ENCODE peak calls at places on chromosomes 11 and 22, in six cellular contexts. P is stomach, F is IMR-90, H is K562, U is heart left ventricle, T is adrenal gland. V is an unnamed sample.

GRCh38 chr11:7648264-7648663 is 25.0 kb downstream of the CYB5R2 start:
- DNase-seq in F (no peak), U (no peak), H (no peak), T (no peak), P (no peak), V (no peak)

GRCh38 chr22:21629262-21630149 is at the start of gene YDJC:
- DNase-seq in F (peak; percentile 88), U (peak; percentile 93), P (peak; percentile 96), T (peak; percentile 94), H (peak; percentile 100), V (peak; percentile 94)

GRCh38 chr11:78030429-78031325 is 7.6 kb upstream of the KCTD14 start:
- DNase-seq in T (peak; percentile 70), H (no peak), P (peak; percentile 89), F (peak; percentile 50), U (peak; percentile 64), V (peak; percentile 89)

GRCh38 chr11:12175694-12176241 is 65.4 kb downstream of the MICAL2 start:
- DNase-seq in T (no peak), U (no peak), F (peak; percentile 97), H (no peak), P (no peak), V (no peak)

GRCh38 chr11:120546312-120547205 is 35.0 kb downstream of the GRIK4 start:
- DNase-seq in P (peak; percentile 31), U (peak; percentile 67), H (no peak), T (peak; percentile 90), F (peak; percentile 98), V (peak; percentile 40)

GRCh38 chr11:10394229-10395100 is 60.6 kb upstream of the AMPD3 start:
- DNase-seq in F (peak; percentile 90), U (no peak), H (no peak), P (no peak), T (no peak), V (no peak)

GRCh38 chr11:89361738-89362137 is 129.4 kb downstream of the NOX4 start:
- DNase-seq in T (no peak), P (no peak), F (no peak), U (no peak), H (no peak), V (no peak)

GRCh38 chr11:107549253-107549953 is 16.1 kb downstream of the ALKBH8 start:
- DNase-seq in U (no peak), P (no peak), F (peak; percentile 51), T (no peak), H (peak; percentile 41), V (no peak)

GRCh38 chr22:30841264-30841663 is 127.3 kb downstream of the MORC2 start:
- DNase-seq in F (peak; percentile 46), P (no peak), U (no peak), T (no peak), H (no peak), V (no peak)

GRCh38 chr11:82474876-82475275 is 258.8 kb downstream of the FAM181B start:
- DNase-seq in P (no peak), T (no peak), F (no peak), U (no peak), H (no peak), V (no peak)

GRCh38 chr22:49561976-49562375 is 265.7 kb downstream of the BRD1 start:
- DNase-seq in F (no peak), H (no peak), P (peak; percentile 16), U (no peak), T (no peak), V (no peak)

DNA sequence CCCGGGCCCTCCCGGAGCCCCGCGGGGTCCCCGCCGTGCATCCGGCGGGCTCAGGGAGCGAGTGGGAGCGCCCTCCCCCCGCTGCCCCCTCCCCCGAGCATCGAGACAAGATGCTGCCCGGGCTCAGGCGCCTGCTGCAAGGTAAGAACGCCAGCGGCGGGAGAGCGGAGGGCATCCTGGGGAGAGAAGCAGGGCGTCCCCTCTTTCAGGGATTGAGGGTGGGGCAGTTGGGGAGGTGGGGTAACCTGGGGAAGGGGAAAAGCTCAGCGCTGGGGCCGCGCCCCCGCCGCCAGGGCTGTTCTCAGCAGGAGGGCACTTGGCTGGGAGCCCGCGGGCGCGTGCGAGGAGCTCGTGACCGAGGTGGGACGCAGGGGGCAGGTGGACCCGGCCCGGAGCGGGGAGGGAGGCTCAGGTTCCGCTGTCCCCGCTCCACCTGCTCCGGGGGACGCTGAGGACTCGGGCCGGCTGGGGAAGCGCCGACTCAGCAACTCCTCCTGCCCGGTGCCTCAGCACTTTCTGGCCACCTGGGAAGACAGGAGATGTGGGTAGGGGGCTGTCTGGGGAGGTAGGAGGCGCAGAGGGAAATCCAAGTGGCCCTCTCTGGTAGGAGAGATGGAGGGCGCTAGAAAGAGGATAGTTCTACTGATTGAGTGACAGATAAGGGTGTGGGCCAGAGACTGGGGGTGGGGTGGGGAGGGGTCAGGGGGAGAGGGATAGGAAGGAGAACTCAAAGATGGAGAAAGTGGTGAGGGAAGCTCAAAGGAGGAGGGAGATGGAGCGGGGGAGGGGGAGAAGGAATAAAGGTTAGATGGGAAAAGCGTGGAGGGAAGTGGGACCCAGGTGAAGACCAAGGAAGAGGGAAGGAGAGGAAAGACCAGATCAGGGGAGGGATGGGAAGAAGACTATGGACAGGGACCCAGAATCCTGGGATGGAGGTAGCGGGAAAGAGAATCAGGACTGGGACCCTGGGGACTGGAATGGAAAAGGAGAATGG is 725 bp downstream of the RTN4RL2 start:
- DNase-seq in U (no peak), P (no peak), H (no peak), F (no peak), T (no peak), V (peak; percentile 65)
- H3K27me3 ChIP-seq in U (peaks cover 21% of the 10 kb centered on the region), P (peaks cover 36% of the 10 kb centered on the region), H (no peaks in the 10 kb centered on the region), F (peaks cover 60% of the 10 kb centered on the region), T (peaks cover 26% of the 10 kb centered on the region), V (no peaks in the 10 kb centered on the region)

DNA sequence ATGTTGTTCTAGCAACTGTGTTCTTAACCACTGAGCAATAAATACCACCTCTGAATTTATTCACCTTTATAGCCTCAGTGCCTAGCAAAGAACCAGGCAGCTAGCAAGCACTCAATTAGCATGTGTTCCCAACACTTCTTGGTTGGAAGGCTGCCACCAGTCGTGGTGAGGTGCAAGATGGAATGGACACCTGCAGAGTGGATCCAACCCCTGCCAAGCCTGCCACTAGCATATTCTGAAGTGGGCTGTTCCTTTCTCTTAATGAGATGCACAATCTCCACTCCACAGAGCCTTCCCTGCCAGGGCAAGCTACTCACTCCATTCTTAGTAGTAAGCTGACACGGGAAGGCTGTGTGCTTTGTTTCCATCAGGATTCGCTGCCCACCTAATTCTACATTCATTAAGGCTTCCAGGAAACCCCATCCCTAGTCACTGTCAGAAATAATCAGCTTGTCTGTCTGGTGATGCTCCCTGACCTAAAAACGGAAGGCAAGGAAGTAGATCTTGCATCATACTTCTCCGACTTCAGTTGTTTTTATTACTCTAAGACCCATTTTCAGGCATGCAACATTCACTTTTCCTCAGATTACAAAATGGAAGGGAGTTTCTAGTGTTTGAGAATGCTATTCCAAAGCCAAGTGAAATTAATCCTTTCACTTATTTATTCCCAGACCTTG is 128.1 kb downstream of the TENM4 start:
- DNase-seq in H (no peak), F (peak; percentile 38), T (no peak), P (no peak), U (no peak), V (peak; percentile 57)
- H3K9me3 ChIP-seq in H (no peaks in the 10 kb centered on the region), F (no peaks in the 10 kb centered on the region), T (no peaks in the 10 kb centered on the region), P (no peaks in the 10 kb centered on the region), U (no peaks in the 10 kb centered on the region), V (no peaks in the 10 kb centered on the region)

GRCh38 chr22:38305481-38306448 is 11.5 kb downstream of the CSNK1E start:
- DNase-seq in H (peak; percentile 32), F (peak; percentile 54), P (no peak), T (no peak), U (no peak), V (peak; percentile 40)
- TF ChIP-seq POLR2A in H (no peak), F (no peak), P (no peak), T (no peak), U (no peak), V (no peak)

DNA sequence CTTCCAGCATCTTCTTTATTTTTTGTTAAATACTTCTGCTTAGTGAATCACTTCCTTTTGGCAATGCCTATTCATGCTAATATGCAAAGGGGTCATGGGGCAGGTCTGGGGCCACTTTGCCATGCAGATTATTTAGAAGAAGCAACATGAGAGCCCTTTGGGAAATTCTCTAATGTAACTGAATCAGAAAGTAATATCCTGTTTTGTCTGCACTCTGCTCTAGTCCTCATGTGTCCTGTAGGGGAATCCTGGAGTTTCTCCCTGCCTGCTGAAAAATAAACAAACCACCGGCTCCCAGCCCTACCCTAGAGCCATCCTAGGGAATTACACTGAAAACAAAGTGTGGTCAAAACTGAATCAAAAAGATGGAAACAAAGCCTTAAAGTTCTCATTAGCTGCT is 176.4 kb upstream of the POU2AF2 start:
- DNase-seq in T (no peak), P (no peak), H (no peak), F (peak; percentile 81), U (no peak), V (no peak)
- H3K27me3 ChIP-seq in T (no peaks in the 10 kb centered on the region), P (no peaks in the 10 kb centered on the region), H (no peaks in the 10 kb centered on the region), F (no peaks in the 10 kb centered on the region), U (no peaks in the 10 kb centered on the region), V (no peaks in the 10 kb centered on the region)

GRCh38 chr11:50032574-50032973 is at the start of gene OR4C45:
- DNase-seq in T (no peak), F (no peak), P (no peak), U (no peak), H (no peak), V (no peak)

GRCh38 chr11:50037282-50037681 is 4.6 kb downstream of the OR4C45 start:
- DNase-seq in F (no peak), T (no peak), H (no peak), P (no peak), U (no peak), V (no peak)
- H3K9me3 ChIP-seq in F (peaks cover 2% of the 10 kb centered on the region), T (no peaks in the 10 kb centered on the region), H (no peaks in the 10 kb centered on the region), P (peaks cover 16% of the 10 kb centered on the region), U (no peaks in the 10 kb centered on the region), V (no peaks in the 10 kb centered on the region)

GRCh38 chr11:46120711-46121327 is 435 bp downstream of the PHF21A start:
- DNase-seq in U (peak; percentile 55), T (peak; percentile 66), P (peak; percentile 43), H (peak; percentile 34), F (peak; percentile 78), V (peak; percentile 48)
- TF ChIP-seq POLR2A in U (no peak), T (peak; percentile 80), P (no peak), H (peak; percentile 67), F (no peak), V (no peak)

DNA sequence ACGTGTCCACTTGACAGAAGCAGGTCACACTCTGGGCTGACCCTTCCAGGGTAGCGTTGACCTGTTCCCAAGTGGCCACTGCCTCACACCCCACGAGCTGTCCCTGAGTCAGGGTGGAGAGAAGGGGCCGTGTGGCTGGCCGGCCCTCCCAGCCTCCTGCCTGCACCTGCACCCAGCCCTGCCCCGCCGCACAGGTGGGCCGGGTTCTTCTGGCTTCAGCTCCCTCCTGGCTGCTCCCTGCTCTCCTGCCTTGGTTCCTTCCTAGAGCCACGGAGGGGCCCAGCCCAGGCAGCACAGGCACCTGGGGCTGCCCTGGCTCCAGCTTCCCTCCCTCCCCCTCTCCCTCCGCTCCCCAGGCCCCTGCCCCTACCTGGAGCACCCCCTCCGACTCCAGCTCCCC is 42.3 kb downstream of the MOB2 start:
- DNase-seq in U (no peak), H (no peak), P (no peak), T (no peak), F (no peak), V (no peak)
- H3K27me3 ChIP-seq in U (no peaks in the 10 kb centered on the region), H (no peaks in the 10 kb centered on the region), P (peaks cover 27% of the 10 kb centered on the region), T (peaks cover 6% of the 10 kb centered on the region), F (no peaks in the 10 kb centered on the region), V (no peaks in the 10 kb centered on the region)